ENCODE peak calls at places on chromosomes 12 and 14, in four cellular contexts. X, A, Z and K are unnamed samples.

GRCh38 chr12:19415563-19415962 is 23.7 kb upstream of the AEBP2 start:
- DNase-seq in X (no peak), A (no peak), Z (no peak), K (no peak)

GRCh38 chr14:101589486-101590015 is 28.3 kb downstream of the DIO3 start:
- DNase-seq in X (no peak), A (peak; percentile 29), Z (no peak), K (no peak)

GRCh38 chr12:3200779-3201738 is 123.9 kb downstream of the TSPAN9 start:
- DNase-seq in X (no peak), A (peak; percentile 66), Z (no peak), K (no peak)

GRCh38 chr12:90938451-90938850 is 16.5 kb downstream of the CCER1 start:
- DNase-seq in X (no peak), A (no peak), Z (no peak), K (peak; percentile 73)

GRCh38 chr14:27371209-27371608 is 773.4 kb upstream of the NOVA1 start:
- DNase-seq in X (no peak), A (no peak), Z (no peak), K (no peak)

GRCh38 chr12:70847871-70848270 is 72.7 kb downstream of the PTPRR start:
- DNase-seq in X (no peak), A (peak; percentile 8), Z (no peak), K (no peak)

GRCh38 chr14:92633724-92634123 is 114.7 kb downstream of the LGMN start:
- DNase-seq in X (no peak), A (no peak), Z (no peak), K (peak; percentile 78)

GRCh38 chr12:55549302-55549701 is at the start of gene OR6C4:
- DNase-seq in X (no peak), A (no peak), Z (no peak), K (no peak)

GRCh38 chr14:62768753-62769152 is 276.5 kb downstream of the KCNH5 start:
- DNase-seq in X (no peak), A (no peak), Z (no peak), K (no peak)

GRCh38 chr12:42360747-42361403 is 34.9 kb downstream of the PPHLN1 start:
- DNase-seq in X (no peak), A (no peak), Z (no peak), K (peak; percentile 25)

GRCh38 chr12:1197264-1198018 is 206.4 kb downstream of the ERC1 start:
- DNase-seq in X (no peak), A (no peak), Z (no peak), K (peak; percentile 57)

GRCh38 chr14:64234877-64235651 is 59.1 kb downstream of the ESR2 start:
- DNase-seq in X (no peak), A (peak; percentile 70), Z (no peak), K (peak; percentile 14)

GRCh38 chr12:57759360-57759980 is 4.6 kb downstream of the MARCHF9 start:
- DNase-seq in X (no peak), A (peak; percentile 66), Z (no peak), K (no peak)

GRCh38 chr12:57185403-57185802 is 31.2 kb upstream of the NXPH4 start:
- DNase-seq in X (no peak), A (no peak), Z (no peak), K (no peak)

GRCh38 chr12:77725611-77726010 is 105.1 kb upstream of the NAV3 start:
- DNase-seq in X (no peak), A (no peak), Z (no peak), K (peak; percentile 67)

GRCh38 chr14:61854898-61855297 is 92.7 kb downstream of the SNAPC1 start:
- DNase-seq in X (no peak), A (no peak), Z (no peak), K (no peak)

GRCh38 chr12:121955258-121956040 is 37.1 kb downstream of the CFAP251 start:
- DNase-seq in X (peak; percentile 30), A (peak; percentile 41), Z (no peak), K (peak; percentile 41)

GRCh38 chr14:93078830-93079229 is 36.9 kb downstream of the ITPK1 start:
- DNase-seq in X (no peak), A (no peak), Z (no peak), K (peak; percentile 25)

GRCh38 chr14:104145826-104146642 is 7.6 kb downstream of the KIF26A start:
- DNase-seq in X (no peak), A (peak; percentile 49), Z (no peak), K (no peak)

GRCh38 chr12:102871014-102871413 is 46.0 kb downstream of the PAH start:
- DNase-seq in X (no peak), A (no peak), Z (no peak), K (no peak)

GRCh38 chr14:56821807-56822615 is 11.7 kb upstream of the OTX2 start:
- DNase-seq in X (no peak), A (no peak), Z (no peak), K (no peak)

GRCh38 chr12:22100952-22101748 is 55.1 kb downstream of the CMAS start:
- DNase-seq in X (no peak), A (no peak), Z (peak; percentile 13), K (peak; percentile 73)
- TF ChIP-seq RCOR1 in X (no peak), A (no peak), Z (no peak), K (no peak)

GRCh38 chr14:35123388-35123703 is 994 bp downstream of the PRORP start:
- DNase-seq in X (no peak), A (no peak), Z (no peak), K (no peak)
- H3K9ac ChIP-seq in X (peak overlapping the region; percentile 96), A (peak overlapping the region; percentile 90), Z (peak overlapping the region; percentile 98), K (peak overlapping the region; percentile 92)

DNA sequence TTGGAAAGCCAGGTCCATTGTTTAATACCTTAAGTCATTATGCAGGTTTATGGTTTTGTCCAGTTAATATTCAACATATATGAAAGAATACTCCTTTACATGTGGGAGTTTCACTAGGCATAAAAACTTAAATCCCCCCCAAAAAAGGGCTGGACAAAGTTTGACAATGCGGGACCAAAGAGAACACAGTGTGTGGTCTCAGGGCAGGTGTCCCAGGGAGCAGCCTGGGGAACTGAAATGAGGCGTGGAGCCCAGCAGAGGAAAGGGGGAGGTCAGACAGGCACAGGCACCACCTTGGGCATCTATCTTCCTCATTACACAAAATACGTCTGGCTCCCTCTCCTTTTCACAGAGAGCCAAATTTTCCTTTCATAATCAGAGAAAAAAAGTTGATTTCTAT is 22.5 kb downstream of the PKP2 start:
- DNase-seq in X (no peak), A (no peak), Z (no peak), K (no peak)
- TF ChIP-seq RCOR1 in X (no peak), A (no peak), Z (no peak), K (no peak)

GRCh38 chr12:80707126-80707829 is at the start of gene MYF6:
- DNase-seq in X (no peak), A (no peak), Z (no peak), K (no peak)
- H3K9ac ChIP-seq in X (no peak within 1 kb of the TSS), A (no peak within 1 kb of the TSS), Z (no peak within 1 kb of the TSS), K (no peak within 1 kb of the TSS)

GRCh38 chr12:10667581-10667980 is 6.3 kb downstream of the STYK1 start:
- DNase-seq in X (no peak), A (no peak), Z (no peak), K (no peak)

GRCh38 chr12:10668526-10668925 is 5.3 kb downstream of the STYK1 start:
- DNase-seq in X (no peak), A (no peak), Z (no peak), K (no peak)

GRCh38 chr12:10669533-10669932 is 4.3 kb downstream of the STYK1 start:
- DNase-seq in X (no peak), A (no peak), Z (no peak), K (no peak)

GRCh38 chr12:10673660-10674384 is at the start of gene STYK1:
- DNase-seq in X (peak; percentile 65), A (peak; percentile 50), Z (peak; percentile 24), K (peak; percentile 8)

GRCh38 chr12:10672231-10672868 is 1.5 kb downstream of the STYK1 start:
- DNase-seq in X (no peak), A (no peak), Z (no peak), K (no peak)
- TF ChIP-seq RCOR1 in X (no peak), A (no peak), Z (no peak), K (no peak)

DNA sequence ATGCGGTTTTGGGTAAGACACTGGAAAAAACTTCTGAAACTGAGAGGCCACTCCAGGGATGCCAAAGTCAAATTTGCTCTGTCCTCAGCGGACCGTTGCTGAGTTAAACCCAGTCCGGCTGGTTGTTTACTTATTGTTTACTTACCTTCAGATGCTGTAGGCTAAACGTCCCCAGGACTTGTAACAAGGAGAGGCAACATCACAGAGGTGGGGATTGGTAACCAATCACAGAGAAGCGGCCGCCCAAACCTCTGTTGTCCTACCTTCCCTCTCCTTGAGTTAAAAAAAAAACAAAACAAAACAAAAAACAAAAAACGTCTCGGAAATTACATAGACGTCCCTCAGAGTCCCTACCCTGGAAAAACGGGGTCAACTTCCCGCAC is 380 bp downstream of the ANO2 start:
- DNase-seq in X (no peak), A (no peak), Z (no peak), K (no peak)
- H3K9ac ChIP-seq in X (no peak overlapping the region), A (no peak overlapping the region), Z (no peak overlapping the region), K (no peak overlapping the region)